ENCODE peak calls at places on chromosomes 16 and 17, in eight cellular contexts. One of them, this sample, is unnamed.

GRCh38 chr16:88569614-88569984 is 604 bp upstream of the ZC3H18 start:
- DNase-seq in PC-3: no peak
- DNase-seq in fibroblast of lung: no peak
- DNase-seq in SK-N-SH: peak; percentile 66
- DNase-seq in IMR-90: peak; percentile 7
- DNase-seq in GM23338: peak; percentile 34
- DNase-seq in mesendoderm: no peak
- DNase-seq in OCI-LY7: no peak
- DNase-seq in this sample: no peak

GRCh38 chr17:31566992-31567373 is 175.5 kb downstream of the RAB11FIP4 start:
- DNase-seq in PC-3: no peak
- DNase-seq in fibroblast of lung: no peak
- DNase-seq in SK-N-SH: peak; percentile 11
- DNase-seq in IMR-90: no peak
- DNase-seq in GM23338: no peak
- DNase-seq in mesendoderm: no peak
- DNase-seq in OCI-LY7: no peak
- DNase-seq in this sample: no peak

GRCh38 chr16:87192418-87193073 is 124.6 kb downstream of the C16orf95 start:
- DNase-seq in PC-3: no peak
- DNase-seq in fibroblast of lung: no peak
- DNase-seq in SK-N-SH: no peak
- DNase-seq in IMR-90: no peak
- DNase-seq in GM23338: no peak
- DNase-seq in mesendoderm: no peak
- DNase-seq in OCI-LY7: no peak
- DNase-seq in this sample: no peak

GRCh38 chr16:23694707-23695373 is 16.2 kb downstream of the PLK1 start:
- DNase-seq in PC-3: no peak
- DNase-seq in fibroblast of lung: peak; percentile 33
- DNase-seq in SK-N-SH: peak; percentile 56
- DNase-seq in IMR-90: peak; percentile 38
- DNase-seq in GM23338: peak; percentile 94
- DNase-seq in mesendoderm: peak; percentile 91
- DNase-seq in OCI-LY7: peak; percentile 86
- DNase-seq in this sample: no peak

GRCh38 chr16:74608944-74609343 is 2.0 kb upstream of the GLG1 start:
- DNase-seq in PC-3: no peak
- DNase-seq in fibroblast of lung: no peak
- DNase-seq in SK-N-SH: no peak
- DNase-seq in IMR-90: no peak
- DNase-seq in GM23338: no peak
- DNase-seq in mesendoderm: peak; percentile 70
- DNase-seq in OCI-LY7: no peak
- DNase-seq in this sample: no peak

GRCh38 chr17:41848788-41849187 is 11.2 kb downstream of the KLHL10 start:
- DNase-seq in PC-3: no peak
- DNase-seq in fibroblast of lung: peak; percentile 46
- DNase-seq in SK-N-SH: no peak
- DNase-seq in IMR-90: peak; percentile 66
- DNase-seq in GM23338: no peak
- DNase-seq in mesendoderm: no peak
- DNase-seq in OCI-LY7: no peak
- DNase-seq in this sample: no peak

GRCh38 chr16:31052131-31052530 is 18.8 kb downstream of the STX4 start:
- DNase-seq in PC-3: peak; percentile 91
- DNase-seq in fibroblast of lung: peak; percentile 96
- DNase-seq in SK-N-SH: no peak
- DNase-seq in IMR-90: peak; percentile 97
- DNase-seq in GM23338: no peak
- DNase-seq in mesendoderm: no peak
- DNase-seq in OCI-LY7: no peak
- DNase-seq in this sample: no peak

GRCh38 chr17:49946208-49946607 is 22.8 kb upstream of the DLX4 start:
- DNase-seq in PC-3: no peak
- DNase-seq in fibroblast of lung: no peak
- DNase-seq in SK-N-SH: no peak
- DNase-seq in IMR-90: no peak
- DNase-seq in GM23338: no peak
- DNase-seq in mesendoderm: no peak
- DNase-seq in OCI-LY7: no peak
- DNase-seq in this sample: no peak

GRCh38 chr16:27767081-27767480 is 217.1 kb downstream of the KATNIP start:
- DNase-seq in PC-3: no peak
- DNase-seq in fibroblast of lung: no peak
- DNase-seq in SK-N-SH: no peak
- DNase-seq in IMR-90: no peak
- DNase-seq in GM23338: no peak
- DNase-seq in mesendoderm: no peak
- DNase-seq in OCI-LY7: no peak
- DNase-seq in this sample: no peak

GRCh38 chr16:19382887-19383816 is 34.5 kb upstream of the TMC5 start:
- DNase-seq in PC-3: peak; percentile 47
- DNase-seq in fibroblast of lung: no peak
- DNase-seq in SK-N-SH: peak; percentile 78
- DNase-seq in IMR-90: no peak
- DNase-seq in GM23338: no peak
- DNase-seq in mesendoderm: no peak
- DNase-seq in OCI-LY7: no peak
- DNase-seq in this sample: no peak

GRCh38 chr17:72761431-72761830 is 331.1 kb downstream of the SLC39A11 start:
- DNase-seq in PC-3: no peak
- DNase-seq in fibroblast of lung: no peak
- DNase-seq in SK-N-SH: no peak
- DNase-seq in IMR-90: no peak
- DNase-seq in GM23338: no peak
- DNase-seq in mesendoderm: no peak
- DNase-seq in OCI-LY7: no peak
- DNase-seq in this sample: no peak

GRCh38 chr16:57128787-57129389 is 36.5 kb downstream of the CPNE2 start:
- DNase-seq in PC-3: no peak
- DNase-seq in fibroblast of lung: no peak
- DNase-seq in SK-N-SH: no peak
- DNase-seq in IMR-90: no peak
- DNase-seq in GM23338: no peak
- DNase-seq in mesendoderm: no peak
- DNase-seq in OCI-LY7: no peak
- DNase-seq in this sample: no peak

GRCh38 chr17:62581769-62582168 is 45.7 kb upstream of the MRC2 start:
- DNase-seq in PC-3: no peak
- DNase-seq in fibroblast of lung: no peak
- DNase-seq in SK-N-SH: no peak
- DNase-seq in IMR-90: no peak
- DNase-seq in GM23338: no peak
- DNase-seq in mesendoderm: no peak
- DNase-seq in OCI-LY7: no peak
- DNase-seq in this sample: no peak

GRCh38 chr17:72405662-72406230 is 284.9 kb downstream of the SOX9 start:
- DNase-seq in PC-3: no peak
- DNase-seq in fibroblast of lung: no peak
- DNase-seq in SK-N-SH: no peak
- DNase-seq in IMR-90: no peak
- DNase-seq in GM23338: no peak
- DNase-seq in mesendoderm: peak; percentile 91
- DNase-seq in OCI-LY7: no peak
- DNase-seq in this sample: no peak

GRCh38 chr17:35079547-35079946 is 16.0 kb upstream of the RFFL start:
- DNase-seq in PC-3: peak; percentile 85
- DNase-seq in fibroblast of lung: peak; percentile 51
- DNase-seq in SK-N-SH: no peak
- DNase-seq in IMR-90: peak; percentile 51
- DNase-seq in GM23338: no peak
- DNase-seq in mesendoderm: no peak
- DNase-seq in OCI-LY7: no peak
- DNase-seq in this sample: no peak

GRCh38 chr16:3481696-3482658 is 13.3 kb downstream of the C16orf90 start:
- DNase-seq in PC-3: no peak
- DNase-seq in fibroblast of lung: no peak
- DNase-seq in SK-N-SH: peak; percentile 85
- DNase-seq in IMR-90: no peak
- DNase-seq in GM23338: no peak
- DNase-seq in mesendoderm: no peak
- DNase-seq in OCI-LY7: no peak
- DNase-seq in this sample: no peak
- H3K36me3 ChIP-seq in PC-3: no peaks in the 10 kb centered on the region
- H3K36me3 ChIP-seq in fibroblast of lung: peaks cover 24% of the 10 kb centered on the region
- H3K36me3 ChIP-seq in SK-N-SH: peaks cover 12% of the 10 kb centered on the region
- H3K36me3 ChIP-seq in IMR-90: peaks cover 70% of the 10 kb centered on the region
- H3K36me3 ChIP-seq in GM23338: peaks cover 9% of the 10 kb centered on the region
- H3K36me3 ChIP-seq in mesendoderm: peaks cover 12% of the 10 kb centered on the region
- H3K36me3 ChIP-seq in OCI-LY7: peaks cover 63% of the 10 kb centered on the region
- H3K36me3 ChIP-seq in this sample: peaks cover 8% of the 10 kb centered on the region

GRCh38 chr16:84724619-84725307 is 25.0 kb downstream of the USP10 start:
- DNase-seq in PC-3: no peak
- DNase-seq in fibroblast of lung: peak; percentile 49
- DNase-seq in SK-N-SH: no peak
- DNase-seq in IMR-90: peak; percentile 44
- DNase-seq in GM23338: no peak
- DNase-seq in mesendoderm: no peak
- DNase-seq in OCI-LY7: peak; percentile 53
- DNase-seq in this sample: no peak

GRCh38 chr16:84726670-84727467 is 27.1 kb downstream of the USP10 start:
- DNase-seq in PC-3: no peak
- DNase-seq in fibroblast of lung: no peak
- DNase-seq in SK-N-SH: no peak
- DNase-seq in IMR-90: no peak
- DNase-seq in GM23338: peak; percentile 53
- DNase-seq in mesendoderm: no peak
- DNase-seq in OCI-LY7: peak; percentile 54
- DNase-seq in this sample: peak; percentile 71

GRCh38 chr16:84726079-84726669 is 26.4 kb downstream of the USP10 start:
- DNase-seq in PC-3: peak; percentile 81
- DNase-seq in fibroblast of lung: peak; percentile 86
- DNase-seq in SK-N-SH: peak; percentile 68
- DNase-seq in IMR-90: peak; percentile 85
- DNase-seq in GM23338: peak; percentile 95
- DNase-seq in mesendoderm: peak; percentile 85
- DNase-seq in OCI-LY7: peak; percentile 84
- DNase-seq in this sample: peak; percentile 94

GRCh38 chr16:84728853-84729424 is 29.1 kb downstream of the USP10 start:
- DNase-seq in PC-3: no peak
- DNase-seq in fibroblast of lung: no peak
- DNase-seq in SK-N-SH: no peak
- DNase-seq in IMR-90: no peak
- DNase-seq in GM23338: no peak
- DNase-seq in mesendoderm: no peak
- DNase-seq in OCI-LY7: no peak
- DNase-seq in this sample: no peak

GRCh38 chr16:84725481-84726078 is 25.8 kb downstream of the USP10 start:
- DNase-seq in PC-3: no peak
- DNase-seq in fibroblast of lung: no peak
- DNase-seq in SK-N-SH: no peak
- DNase-seq in IMR-90: no peak
- DNase-seq in GM23338: no peak
- DNase-seq in mesendoderm: peak; percentile 64
- DNase-seq in OCI-LY7: no peak
- DNase-seq in this sample: no peak
- H3K4me2 ChIP-seq in PC-3: peak overlapping the region; percentile 50
- H3K4me2 ChIP-seq in fibroblast of lung: no peak overlapping the region
- H3K4me2 ChIP-seq in SK-N-SH: no peak overlapping the region
- H3K4me2 ChIP-seq in IMR-90: no peak overlapping the region
- H3K4me2 ChIP-seq in GM23338: peak overlapping the region; percentile 48
- H3K4me2 ChIP-seq in mesendoderm: peak overlapping the region; percentile 10
- H3K4me2 ChIP-seq in OCI-LY7: peak overlapping the region; percentile 89
- H3K4me2 ChIP-seq in this sample: peak overlapping the region; percentile 95

GRCh38 chr17:43979011-43979410 is 25.3 kb upstream of the PYY start:
- DNase-seq in PC-3: no peak
- DNase-seq in fibroblast of lung: no peak
- DNase-seq in SK-N-SH: no peak
- DNase-seq in IMR-90: no peak
- DNase-seq in GM23338: no peak
- DNase-seq in mesendoderm: no peak
- DNase-seq in OCI-LY7: no peak
- DNase-seq in this sample: no peak

GRCh38 chr17:43978078-43978477 is 24.3 kb upstream of the PYY start:
- DNase-seq in PC-3: no peak
- DNase-seq in fibroblast of lung: no peak
- DNase-seq in SK-N-SH: no peak
- DNase-seq in IMR-90: no peak
- DNase-seq in GM23338: no peak
- DNase-seq in mesendoderm: no peak
- DNase-seq in OCI-LY7: no peak
- DNase-seq in this sample: no peak

GRCh38 chr17:43976956-43977837 is 23.5 kb upstream of the PYY start:
- DNase-seq in PC-3: no peak
- DNase-seq in fibroblast of lung: no peak
- DNase-seq in SK-N-SH: no peak
- DNase-seq in IMR-90: no peak
- DNase-seq in GM23338: no peak
- DNase-seq in mesendoderm: no peak
- DNase-seq in OCI-LY7: no peak
- DNase-seq in this sample: no peak

GRCh38 chr17:43975898-43976297 is 22.2 kb upstream of the PYY start:
- DNase-seq in PC-3: no peak
- DNase-seq in fibroblast of lung: no peak
- DNase-seq in SK-N-SH: no peak
- DNase-seq in IMR-90: no peak
- DNase-seq in GM23338: no peak
- DNase-seq in mesendoderm: no peak
- DNase-seq in OCI-LY7: no peak
- DNase-seq in this sample: no peak

DNA sequence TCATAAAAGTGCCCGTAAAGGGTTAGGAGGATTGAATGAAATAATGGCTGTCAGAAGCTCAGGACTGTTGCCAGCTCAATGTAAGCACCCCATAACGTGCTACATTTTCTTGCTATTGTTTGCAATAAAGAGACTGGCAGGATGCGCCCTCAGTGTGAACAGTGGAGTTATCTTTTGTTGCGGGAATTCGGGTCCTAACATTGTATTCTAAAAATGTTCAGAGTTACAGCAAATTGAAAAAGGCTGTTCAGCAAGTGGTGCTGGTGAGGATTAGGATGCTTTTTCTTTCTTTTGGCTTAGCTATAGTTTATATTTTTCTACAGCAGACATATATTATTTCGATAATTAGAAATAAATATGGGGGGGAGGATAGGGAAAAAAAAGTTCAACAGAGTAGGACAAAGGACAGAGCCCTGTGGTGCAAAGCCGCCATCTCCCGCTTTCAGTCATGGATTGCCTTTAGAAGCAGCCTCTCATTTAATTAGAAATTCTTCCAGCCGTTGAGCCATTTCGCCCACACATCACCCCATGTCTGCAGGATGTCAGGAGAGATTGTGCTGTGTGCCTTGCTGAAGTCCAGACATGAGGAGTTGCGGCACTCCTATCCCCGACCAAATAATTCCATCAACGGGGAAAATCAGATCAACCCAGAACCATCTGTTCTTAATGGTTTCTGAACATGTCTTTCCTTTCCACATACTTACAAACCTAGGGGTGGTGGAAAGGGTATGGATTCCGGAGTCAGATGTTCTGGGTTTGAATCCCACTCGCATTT is 21.0 kb upstream of the PYY start:
- DNase-seq in PC-3: no peak
- DNase-seq in fibroblast of lung: no peak
- DNase-seq in SK-N-SH: peak; percentile 82
- DNase-seq in IMR-90: no peak
- DNase-seq in GM23338: no peak
- DNase-seq in mesendoderm: no peak
- DNase-seq in OCI-LY7: no peak
- DNase-seq in this sample: no peak
- H3K36me3 ChIP-seq in PC-3: no peaks in the 10 kb centered on the region
- H3K36me3 ChIP-seq in fibroblast of lung: no peaks in the 10 kb centered on the region
- H3K36me3 ChIP-seq in SK-N-SH: no peaks in the 10 kb centered on the region
- H3K36me3 ChIP-seq in IMR-90: no peaks in the 10 kb centered on the region
- H3K36me3 ChIP-seq in GM23338: no peaks in the 10 kb centered on the region
- H3K36me3 ChIP-seq in mesendoderm: no peaks in the 10 kb centered on the region
- H3K36me3 ChIP-seq in OCI-LY7: no peaks in the 10 kb centered on the region
- H3K36me3 ChIP-seq in this sample: no peaks in the 10 kb centered on the region

GRCh38 chr17:7558544-7559306 is at the start of gene TNFSF13:
- DNase-seq in PC-3: no peak
- DNase-seq in fibroblast of lung: no peak
- DNase-seq in SK-N-SH: peak; percentile 49
- DNase-seq in IMR-90: no peak
- DNase-seq in GM23338: no peak
- DNase-seq in mesendoderm: no peak
- DNase-seq in OCI-LY7: no peak
- DNase-seq in this sample: no peak
- H3K4me2 ChIP-seq in PC-3: peak within 1 kb of the TSS; percentile 100
- H3K4me2 ChIP-seq in fibroblast of lung: peak within 1 kb of the TSS; percentile 61
- H3K4me2 ChIP-seq in SK-N-SH: peak within 1 kb of the TSS; percentile 58
- H3K4me2 ChIP-seq in IMR-90: no peak within 1 kb of the TSS
- H3K4me2 ChIP-seq in GM23338: peak within 1 kb of the TSS; percentile 80
- H3K4me2 ChIP-seq in mesendoderm: no peak within 1 kb of the TSS
- H3K4me2 ChIP-seq in OCI-LY7: peak within 1 kb of the TSS; percentile 74
- H3K4me2 ChIP-seq in this sample: peak within 1 kb of the TSS; percentile 28

This sample was measured in Karpas-422.